ENCODE peak calls at places on chromosomes 3 and 15, in nine cellular contexts. C is neural progenitor cell; U is transverse colon; R is CD8-positive, alpha-beta T cell; S is thoracic aorta; M is IMR-90; D is stomach; K is Peyer's patch; I is astrocyte. H is an unnamed sample.
A peak's percentile ranks its signal among the peaks of the same experiment; 100 is the strongest.

GRCh38 chr3:113051827-113052226 is 61.0 kb downstream of the GTPBP8 start:
- DNase-seq in C (peak; percentile 12), U (no peak), R (no peak), S (no peak), M (no peak), D (no peak), K (no peak), I (peak; percentile 47), H (no peak)

GRCh38 chr3:101518421-101518871 is 5.4 kb upstream of the SENP7 start:
- DNase-seq in C (no peak), U (no peak), R (no peak), S (no peak), M (peak; percentile 32), D (no peak), K (no peak), I (no peak), H (no peak)

GRCh38 chr3:136366289-136366688 is 116.1 kb downstream of the PCCB start:
- DNase-seq in C (no peak), U (no peak), R (no peak), S (no peak), M (peak; percentile 68), D (no peak), K (no peak), I (peak; percentile 10), H (no peak)

GRCh38 chr15:78811825-78812183 is 540 bp upstream of the ADAMTS7 start:
- DNase-seq in C (no peak), U (no peak), R (no peak), S (no peak), M (no peak), D (no peak), K (no peak), I (no peak), H (no peak)

GRCh38 chr15:37101634-37102314 is 1.4 kb upstream of the MEIS2 start:
- DNase-seq in C (peak; percentile 92), U (peak; percentile 57), R (no peak), S (no peak), M (peak; percentile 70), D (peak; percentile 74), K (no peak), I (peak; percentile 74), H (peak; percentile 88)

GRCh38 chr3:151008699-151009098 is 36.2 kb upstream of the CLRN1 start:
- DNase-seq in C (peak; percentile 53), U (no peak), R (no peak), S (no peak), M (peak; percentile 66), D (no peak), K (no peak), I (peak; percentile 40), H (no peak)

GRCh38 chr3:177523072-177523675 is 325.9 kb upstream of the TBL1XR1 start:
- DNase-seq in C (no peak), U (no peak), R (no peak), S (no peak), M (no peak), D (no peak), K (no peak), I (peak; percentile 73), H (no peak)

GRCh38 chr3:13652728-13653127 is 103.8 kb downstream of the FBLN2 start:
- DNase-seq in C (no peak), U (no peak), R (no peak), S (no peak), M (no peak), D (no peak), K (no peak), I (no peak), H (no peak)

GRCh38 chr15:67004142-67004541 is 61.3 kb upstream of the SMAD3 start:
- DNase-seq in C (no peak), U (no peak), R (no peak), S (no peak), M (no peak), D (no peak), K (no peak), I (no peak), H (no peak)

GRCh38 chr3:107206141-107206540 is 171.1 kb upstream of the CCDC54 start:
- DNase-seq in C (peak; percentile 72), U (no peak), R (no peak), S (no peak), M (peak; percentile 59), D (no peak), K (no peak), I (peak; percentile 23), H (no peak)

GRCh38 chr15:99076555-99077308 is 28.1 kb upstream of the SYNM start:
- DNase-seq in C (peak; percentile 83), U (peak; percentile 48), R (peak; percentile 20), S (no peak), M (peak; percentile 86), D (peak; percentile 49), K (no peak), I (peak; percentile 73), H (peak; percentile 46)

GRCh38 chr3:157127268-157127667 is 32.7 kb downstream of the CCNL1 start:
- DNase-seq in C (no peak), U (no peak), R (no peak), S (no peak), M (peak; percentile 30), D (no peak), K (no peak), I (peak; percentile 54), H (no peak)

GRCh38 chr3:70249509-70250160 is 62.8 kb downstream of the MDFIC2 start:
- DNase-seq in C (no peak), U (no peak), R (no peak), S (peak; percentile 32), M (no peak), D (no peak), K (no peak), I (peak; percentile 73), H (no peak)

GRCh38 chr15:34729056-34729455 is 25.7 kb downstream of the GJD2 start:
- DNase-seq in C (no peak), U (no peak), R (no peak), S (no peak), M (no peak), D (no peak), K (no peak), I (no peak), H (no peak)

GRCh38 chr15:47820780-47821319 is 103.5 kb downstream of the SEMA6D start:
- DNase-seq in C (no peak), U (no peak), R (no peak), S (no peak), M (peak; percentile 85), D (no peak), K (no peak), I (peak; percentile 94), H (no peak)

GRCh38 chr15:38253448-38253847 is 812 bp downstream of the SPRED1 start:
- DNase-seq in C (peak; percentile 42), U (peak; percentile 13), R (no peak), S (no peak), M (peak; percentile 75), D (no peak), K (no peak), I (peak; percentile 85), H (peak; percentile 11)

GRCh38 chr3:12416731-12417130 is 67.5 kb upstream of the TSEN2 start:
- DNase-seq in C (no peak), U (no peak), R (no peak), S (no peak), M (no peak), D (no peak), K (no peak), I (no peak), H (no peak)

GRCh38 chr3:171833006-171833405 is 10.1 kb upstream of the TMEM212 start:
- DNase-seq in C (no peak), U (no peak), R (no peak), S (no peak), M (no peak), D (no peak), K (no peak), I (no peak), H (no peak)
- H3K27ac ChIP-seq in C (no peak overlapping the region), U (no peak overlapping the region), R (no peak overlapping the region), S (no peak overlapping the region), M (peak overlapping the region; percentile 18), D (no peak overlapping the region), K (no peak overlapping the region), I (no peak overlapping the region), H (peak overlapping the region; percentile 52)

DNA sequence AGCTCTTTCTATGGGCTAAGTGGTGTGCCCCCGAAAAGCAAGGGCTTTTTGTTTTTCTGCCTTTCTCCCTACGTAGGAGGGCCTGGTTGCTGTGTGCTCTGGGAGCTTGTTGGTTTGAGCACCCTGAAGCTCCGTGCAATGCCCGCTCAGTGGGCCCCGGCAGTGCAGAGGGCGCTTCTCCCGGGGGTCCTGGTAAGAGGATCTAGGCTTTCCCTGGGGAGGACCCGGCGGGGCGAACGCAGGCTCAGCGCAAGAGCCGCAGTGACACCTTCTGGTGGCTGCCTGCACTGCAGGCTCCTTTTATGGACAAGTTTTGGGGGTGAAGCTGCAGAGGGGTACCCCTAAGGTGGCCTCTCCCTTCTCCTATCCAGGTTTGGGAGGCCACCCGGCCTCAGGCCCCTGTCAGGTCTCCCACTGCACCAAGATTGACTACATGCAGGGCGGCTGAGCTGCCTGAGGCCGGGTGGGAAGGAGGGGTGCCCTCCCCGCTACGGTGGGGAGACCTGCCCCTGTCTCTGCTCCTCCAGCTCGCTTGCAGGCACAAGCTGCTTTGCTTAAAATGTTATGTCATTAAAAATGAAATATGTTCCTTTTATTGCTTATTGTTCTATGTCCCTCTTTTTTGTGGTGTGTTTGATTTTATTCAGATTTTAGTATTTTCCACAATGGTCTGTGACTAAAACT is 387.9 kb downstream of the GABRG3 start:
- DNase-seq in C (peak; percentile 75), U (no peak), R (no peak), S (no peak), M (no peak), D (no peak), K (no peak), I (peak; percentile 8), H (peak; percentile 25)
- H3K9me3 ChIP-seq in C (no peaks in the 10 kb centered on the region), U (no peaks in the 10 kb centered on the region), R (no peaks in the 10 kb centered on the region), S (no peaks in the 10 kb centered on the region), M (peaks cover 19% of the 10 kb centered on the region), D (peaks cover 2% of the 10 kb centered on the region), K (no peaks in the 10 kb centered on the region), I (no peaks in the 10 kb centered on the region), H (no peaks in the 10 kb centered on the region)

GRCh38 chr3:71876706-71877105 is 91.8 kb upstream of the PROK2 start:
- DNase-seq in C (no peak), U (no peak), R (no peak), S (no peak), M (no peak), D (no peak), K (no peak), I (no peak), H (no peak)

GRCh38 chr3:71875461-71875947 is 90.6 kb upstream of the PROK2 start:
- DNase-seq in C (peak; percentile 92), U (peak; percentile 84), R (peak; percentile 68), S (peak; percentile 26), M (peak; percentile 53), D (peak; percentile 76), K (peak; percentile 77), I (peak; percentile 25), H (peak; percentile 73)

GRCh38 chr3:71876135-71876534 is 91.2 kb upstream of the PROK2 start:
- DNase-seq in C (no peak), U (no peak), R (no peak), S (no peak), M (no peak), D (no peak), K (no peak), I (no peak), H (no peak)

GRCh38 chr3:71873093-71873611 is 88.2 kb upstream of the PROK2 start:
- DNase-seq in C (no peak), U (no peak), R (no peak), S (no peak), M (no peak), D (no peak), K (no peak), I (no peak), H (no peak)

GRCh38 chr3:71874618-71875017 is 89.7 kb upstream of the PROK2 start:
- DNase-seq in C (no peak), U (no peak), R (no peak), S (no peak), M (no peak), D (no peak), K (no peak), I (no peak), H (no peak)
- H3K4me3 ChIP-seq in C (no peak overlapping the region), U (no peak overlapping the region), R (no peak overlapping the region), S (no peak overlapping the region), M (no peak overlapping the region), D (no peak overlapping the region), K (no peak overlapping the region), I (no peak overlapping the region), H (no peak overlapping the region)

GRCh38 chr3:62577153-62577552 is 203.8 kb upstream of the FEZF2 start:
- DNase-seq in C (no peak), U (no peak), R (no peak), S (no peak), M (no peak), D (no peak), K (no peak), I (no peak), H (no peak)
- H3K27ac ChIP-seq in C (no peak overlapping the region), U (no peak overlapping the region), R (no peak overlapping the region), S (no peak overlapping the region), M (no peak overlapping the region), D (no peak overlapping the region), K (no peak overlapping the region), I (no peak overlapping the region), H (no peak overlapping the region)